ENCODE peak calls at places on chromosomes 16 and 17, in four cellular contexts. One of them, this sample, is unnamed.
A peak's percentile ranks its signal among the peaks of the same experiment; 100 is the strongest.

GRCh38 chr16:31092330-31092729 is 2.3 kb downstream of the VKORC1 start:
- DNase-seq in thoracic aorta: no peak
- DNase-seq in AG10803: peak; percentile 44
- DNase-seq in aorta: no peak
- DNase-seq in this sample: peak; percentile 58

GRCh38 chr16:88783391-88784073 is 1.5 kb downstream of the PIEZO1 start:
- DNase-seq in AG10803: peak; percentile 47
- DNase-seq in thoracic aorta: no peak
- DNase-seq in aorta: no peak
- DNase-seq in this sample: no peak

GRCh38 chr16:81836279-81837054 is 57.4 kb downstream of the PLCG2 start:
- DNase-seq in AG10803: no peak
- DNase-seq in thoracic aorta: no peak
- DNase-seq in aorta: no peak
- DNase-seq in this sample: no peak

GRCh38 chr16:80569440-80570105 is 28.8 kb downstream of the DYNLRB2 start:
- DNase-seq in aorta: no peak
- DNase-seq in thoracic aorta: no peak
- DNase-seq in AG10803: peak; percentile 5
- DNase-seq in this sample: peak; percentile 50

GRCh38 chr16:4797805-4798252 is 2.7 kb downstream of the SMIM22 start:
- DNase-seq in aorta: no peak
- DNase-seq in AG10803: no peak
- DNase-seq in thoracic aorta: no peak
- DNase-seq in this sample: no peak

GRCh38 chr17:7883781-7884386 is 4.7 kb upstream of the CHD3 start:
- DNase-seq in aorta: no peak
- DNase-seq in thoracic aorta: no peak
- DNase-seq in AG10803: peak; percentile 45
- DNase-seq in this sample: no peak

GRCh38 chr17:34420254-34420766 is 57.3 kb upstream of the CCL1 start:
- DNase-seq in AG10803: peak; percentile 45
- DNase-seq in aorta: no peak
- DNase-seq in thoracic aorta: peak; percentile 7
- DNase-seq in this sample: peak; percentile 80

GRCh38 chr17:10042589-10043244 is 137.6 kb upstream of the RCVRN start:
- DNase-seq in aorta: no peak
- DNase-seq in thoracic aorta: no peak
- DNase-seq in AG10803: no peak
- DNase-seq in this sample: no peak

GRCh38 chr16:3637371-3637923 is 17.0 kb upstream of the DNASE1 start:
- DNase-seq in aorta: no peak
- DNase-seq in thoracic aorta: no peak
- DNase-seq in AG10803: peak; percentile 28
- DNase-seq in this sample: no peak

GRCh38 chr16:31080035-31080629 is 5.9 kb downstream of the ZNF646 start:
- DNase-seq in AG10803: no peak
- DNase-seq in aorta: peak; percentile 73
- DNase-seq in thoracic aorta: no peak
- DNase-seq in this sample: no peak

GRCh38 chr17:63314766-63315165 is 131.3 kb downstream of the CYB561 start:
- DNase-seq in aorta: no peak
- DNase-seq in thoracic aorta: no peak
- DNase-seq in AG10803: no peak
- DNase-seq in this sample: no peak

GRCh38 chr17:56994009-56994792 is 16.3 kb downstream of the SCPEP1 start:
- DNase-seq in thoracic aorta: no peak
- DNase-seq in AG10803: peak; percentile 79
- DNase-seq in aorta: no peak
- DNase-seq in this sample: no peak

GRCh38 chr16:86634290-86634689 is 55.9 kb downstream of the FOXL1 start:
- DNase-seq in thoracic aorta: no peak
- DNase-seq in AG10803: no peak
- DNase-seq in aorta: peak; percentile 31
- DNase-seq in this sample: peak; percentile 45

GRCh38 chr16:88631384-88631783 is 7.0 kb upstream of the IL17C start:
- DNase-seq in aorta: no peak
- DNase-seq in AG10803: no peak
- DNase-seq in thoracic aorta: no peak
- DNase-seq in this sample: no peak

GRCh38 chr17:58391302-58391984 is 25.9 kb downstream of the RNF43 start:
- DNase-seq in AG10803: no peak
- DNase-seq in aorta: no peak
- DNase-seq in thoracic aorta: no peak
- DNase-seq in this sample: peak; percentile 14

GRCh38 chr16:46947900-46948547 is 25.4 kb downstream of the DNAJA2 start:
- DNase-seq in AG10803: peak; percentile 47
- DNase-seq in thoracic aorta: no peak
- DNase-seq in aorta: no peak
- DNase-seq in this sample: peak; percentile 70

GRCh38 chr17:10698116-10698818 is 873 bp downstream of the ADPRM start:
- DNase-seq in aorta: no peak
- DNase-seq in thoracic aorta: no peak
- DNase-seq in AG10803: peak; percentile 41
- DNase-seq in this sample: no peak

GRCh38 chr16:67150833-67151396 is at the start of gene B3GNT9:
- DNase-seq in aorta: peak; percentile 93
- DNase-seq in thoracic aorta: no peak
- DNase-seq in AG10803: peak; percentile 74
- DNase-seq in this sample: peak; percentile 88

GRCh38 chr17:61361084-61361483 is 38.6 kb upstream of the TBX2 start:
- DNase-seq in thoracic aorta: no peak
- DNase-seq in aorta: no peak
- DNase-seq in AG10803: peak; percentile 86
- DNase-seq in this sample: peak; percentile 64

GRCh38 chr16:70695351-70696070 is 9.7 kb upstream of the MTSS2 start:
- DNase-seq in AG10803: peak; percentile 49
- DNase-seq in thoracic aorta: no peak
- DNase-seq in aorta: no peak
- DNase-seq in this sample: no peak

GRCh38 chr16:65201446-65202010 is 79.7 kb upstream of the CDH11 start:
- DNase-seq in AG10803: peak; percentile 34
- DNase-seq in thoracic aorta: no peak
- DNase-seq in aorta: no peak
- DNase-seq in this sample: no peak
- H3K4me3 ChIP-seq in AG10803: peak overlapping the region; percentile 37
- H3K4me3 ChIP-seq in thoracic aorta: no peak overlapping the region
- H3K4me3 ChIP-seq in aorta: no peak overlapping the region
- H3K4me3 ChIP-seq in this sample: peak overlapping the region; percentile 4

GRCh38 chr16:29745853-29746345 is at the start of gene C16orf54:
- DNase-seq in AG10803: no peak
- DNase-seq in aorta: peak; percentile 86
- DNase-seq in thoracic aorta: no peak
- DNase-seq in this sample: no peak
- H3K4me3 ChIP-seq in AG10803: no peak within 1 kb of the TSS
- H3K4me3 ChIP-seq in aorta: no peak within 1 kb of the TSS
- H3K4me3 ChIP-seq in thoracic aorta: peak within 1 kb of the TSS; percentile 66
- H3K4me3 ChIP-seq in this sample: no peak within 1 kb of the TSS

GRCh38 chr16:56606688-56607618 is 1.4 kb upstream of the MT2A start:
- DNase-seq in AG10803: peak; percentile 99
- DNase-seq in aorta: peak; percentile 88
- DNase-seq in thoracic aorta: peak; percentile 77
- DNase-seq in this sample: peak; percentile 100

GRCh38 chr16:56607675-56608042 is 725 bp upstream of the MT2A start:
- DNase-seq in aorta: no peak
- DNase-seq in thoracic aorta: no peak
- DNase-seq in AG10803: no peak
- DNase-seq in this sample: no peak

GRCh38 chr16:56605475-56605874 is 2.9 kb upstream of the MT2A start:
- DNase-seq in thoracic aorta: no peak
- DNase-seq in AG10803: no peak
- DNase-seq in aorta: no peak
- DNase-seq in this sample: no peak

GRCh38 chr16:56604966-56605365 is 3.4 kb upstream of the MT2A start:
- DNase-seq in thoracic aorta: no peak
- DNase-seq in aorta: no peak
- DNase-seq in AG10803: no peak
- DNase-seq in this sample: no peak

DNA sequence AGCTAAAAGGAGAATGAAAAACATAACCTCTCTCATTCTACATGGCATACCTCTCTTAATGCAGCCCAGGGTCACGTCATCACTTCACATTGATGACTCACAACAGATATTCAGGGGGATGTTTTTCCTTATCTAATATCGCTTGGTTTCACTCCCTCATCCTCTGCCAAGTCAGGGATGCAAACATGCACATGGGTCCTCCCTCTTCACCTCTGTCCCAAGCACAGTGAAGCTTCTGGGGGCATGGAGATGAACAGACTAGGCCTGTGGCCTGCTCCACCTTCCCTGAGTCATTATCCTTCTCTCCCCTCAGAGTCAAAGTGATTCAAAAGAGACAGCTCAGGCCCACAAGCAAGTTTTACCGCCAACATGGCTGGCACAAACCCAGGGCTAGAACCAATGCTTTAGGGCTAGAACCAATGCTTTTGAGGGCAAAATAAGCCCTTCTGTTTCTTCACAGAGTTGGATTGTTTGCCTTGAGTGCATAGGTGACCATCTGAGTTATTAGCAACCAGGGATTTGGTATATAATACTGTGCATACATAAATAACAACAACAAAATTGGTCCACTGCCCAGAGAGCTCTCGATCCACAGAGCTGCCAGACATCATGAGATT is 2.2 kb upstream of the MT2A start:
- DNase-seq in AG10803: no peak
- DNase-seq in thoracic aorta: no peak
- DNase-seq in aorta: peak; percentile 84
- DNase-seq in this sample: peak; percentile 91
- H3K4me3 ChIP-seq in AG10803: no peak overlapping the region
- H3K4me3 ChIP-seq in thoracic aorta: no peak overlapping the region
- H3K4me3 ChIP-seq in aorta: no peak overlapping the region
- H3K4me3 ChIP-seq in this sample: no peak overlapping the region

GRCh38 chr16:85208643-85209520 is 96.6 kb upstream of the CIBAR2 start:
- DNase-seq in aorta: no peak
- DNase-seq in AG10803: no peak
- DNase-seq in thoracic aorta: no peak
- DNase-seq in this sample: no peak

GRCh38 chr16:85208181-85208580 is 95.9 kb upstream of the CIBAR2 start:
- DNase-seq in thoracic aorta: no peak
- DNase-seq in aorta: no peak
- DNase-seq in AG10803: no peak
- DNase-seq in this sample: no peak

GRCh38 chr16:85211247-85211910 is 99.1 kb upstream of the CIBAR2 start:
- DNase-seq in thoracic aorta: no peak
- DNase-seq in AG10803: peak; percentile 91
- DNase-seq in aorta: peak; percentile 77
- DNase-seq in this sample: peak; percentile 68

GRCh38 chr16:85209526-85210121 is 97.4 kb upstream of the CIBAR2 start:
- DNase-seq in AG10803: no peak
- DNase-seq in aorta: no peak
- DNase-seq in thoracic aorta: no peak
- DNase-seq in this sample: no peak

GRCh38 chr16:85210423-85211169 is 98.3 kb upstream of the CIBAR2 start:
- DNase-seq in AG10803: peak; percentile 93
- DNase-seq in aorta: no peak
- DNase-seq in thoracic aorta: no peak
- DNase-seq in this sample: peak; percentile 84
- H3K4me3 ChIP-seq in AG10803: no peak overlapping the region
- H3K4me3 ChIP-seq in aorta: no peak overlapping the region
- H3K4me3 ChIP-seq in thoracic aorta: no peak overlapping the region
- H3K4me3 ChIP-seq in this sample: no peak overlapping the region

DNA sequence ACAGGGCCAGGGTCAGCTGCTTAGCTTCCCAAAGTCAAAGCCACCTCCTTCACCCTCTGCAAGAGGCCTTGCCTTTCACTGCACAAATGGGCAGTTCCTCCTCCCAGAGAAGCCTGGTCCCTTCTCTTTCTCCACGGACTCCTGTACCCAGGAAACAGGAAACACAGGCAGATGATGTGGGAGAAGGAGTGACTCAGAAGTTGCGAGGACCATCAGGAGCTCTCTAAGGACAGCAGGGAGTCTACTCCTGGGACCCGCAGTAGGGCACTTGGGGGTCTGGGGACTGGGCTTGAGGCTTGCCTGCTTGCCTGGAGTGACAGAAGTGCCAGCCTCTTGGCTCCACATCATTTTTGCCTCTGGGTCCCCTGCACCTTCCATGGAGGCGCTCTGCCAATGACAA is 47.4 kb upstream of the KSR1 start:
- DNase-seq in AG10803: peak; percentile 22
- DNase-seq in aorta: no peak
- DNase-seq in thoracic aorta: no peak
- DNase-seq in this sample: peak; percentile 24
- H3K4me3 ChIP-seq in AG10803: no peak overlapping the region
- H3K4me3 ChIP-seq in aorta: no peak overlapping the region
- H3K4me3 ChIP-seq in thoracic aorta: no peak overlapping the region
- H3K4me3 ChIP-seq in this sample: no peak overlapping the region

DNA sequence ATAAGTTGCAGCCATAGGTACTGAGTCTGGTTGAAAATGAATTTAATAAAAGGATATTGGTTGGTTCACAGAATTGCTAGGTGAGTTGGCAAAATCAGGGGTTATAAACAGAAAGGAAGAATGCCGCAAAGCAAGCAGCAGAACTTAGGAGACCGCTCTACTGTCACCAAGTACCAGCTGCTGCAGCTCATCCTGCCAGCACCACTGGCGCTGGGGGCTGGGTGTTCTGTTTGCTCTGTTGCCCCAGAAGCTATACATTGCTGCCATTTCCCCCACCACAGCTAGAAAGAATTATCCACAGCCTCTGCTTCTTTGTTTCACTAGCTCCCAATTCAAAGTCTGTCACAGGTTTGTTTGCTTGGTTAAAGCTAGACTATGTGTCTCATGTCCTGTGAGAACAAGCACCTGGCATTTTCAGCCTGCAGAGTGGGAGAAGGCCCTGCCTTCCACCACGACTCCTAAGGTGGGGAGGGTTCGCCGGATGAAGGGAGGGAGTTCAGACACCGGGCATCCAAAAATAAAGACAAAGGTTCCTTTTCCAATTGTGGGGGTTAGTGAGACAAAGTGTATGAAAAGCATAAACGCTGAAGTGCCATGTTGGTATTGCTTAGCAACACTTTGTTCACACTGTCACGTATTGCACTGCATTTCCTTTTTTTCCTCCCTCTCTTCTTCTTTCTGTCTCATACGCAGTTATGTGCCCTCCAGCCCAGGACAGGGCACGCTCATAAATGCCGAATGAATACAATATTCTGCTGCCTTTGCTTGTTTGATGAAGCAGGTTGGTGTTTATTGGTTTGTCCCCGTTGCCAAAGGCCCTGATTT is 9.6 kb upstream of the CPD start:
- DNase-seq in aorta: no peak
- DNase-seq in AG10803: no peak
- DNase-seq in thoracic aorta: no peak
- DNase-seq in this sample: no peak
- H3K4me3 ChIP-seq in aorta: no peak overlapping the region
- H3K4me3 ChIP-seq in AG10803: no peak overlapping the region
- H3K4me3 ChIP-seq in thoracic aorta: no peak overlapping the region
- H3K4me3 ChIP-seq in this sample: no peak overlapping the region

GRCh38 chr17:39677581-39678339 is 9.5 kb downstream of the PNMT start:
- DNase-seq in aorta: peak; percentile 94
- DNase-seq in AG10803: no peak
- DNase-seq in thoracic aorta: peak; percentile 83
- DNase-seq in this sample: peak; percentile 65
- H3K4me3 ChIP-seq in aorta: no peak overlapping the region
- H3K4me3 ChIP-seq in AG10803: no peak overlapping the region
- H3K4me3 ChIP-seq in thoracic aorta: peak overlapping the region; percentile 29
- H3K4me3 ChIP-seq in this sample: no peak overlapping the region

GRCh38 chr17:49388692-49389513 is 25.8 kb downstream of the PHB1 start:
- DNase-seq in AG10803: no peak
- DNase-seq in thoracic aorta: no peak
- DNase-seq in aorta: no peak
- DNase-seq in this sample: no peak
- H3K4me3 ChIP-seq in AG10803: no peak overlapping the region
- H3K4me3 ChIP-seq in thoracic aorta: no peak overlapping the region
- H3K4me3 ChIP-seq in aorta: no peak overlapping the region
- H3K4me3 ChIP-seq in this sample: no peak overlapping the region

This sample was measured in foreskin fibroblast.